ENCODE peak calls at places on chromosomes 12 and 14, in four cellular contexts. H, L, I and O are unnamed samples.

GRCh38 chr12:53991077-53991460 is 6.1 kb downstream of the HOXC10 start:
- DNase-seq in I (no peak), L (no peak), H (no peak), O (peak; percentile 88)

GRCh38 chr12:3792623-3793288 is 39.8 kb upstream of the CRACR2A start:
- DNase-seq in H (no peak), I (no peak), L (no peak), O (no peak)

GRCh38 chr12:78403681-78404080 is 460.9 kb upstream of the SYT1 start:
- DNase-seq in L (no peak), H (no peak), I (no peak), O (peak; percentile 84)

GRCh38 chr12:120228291-120229070 is 27.6 kb upstream of the RPLP0 start:
- DNase-seq in H (peak; percentile 61), L (peak; percentile 91), I (peak; percentile 90), O (peak; percentile 78)

GRCh38 chr12:80218925-80219714 is 119.8 kb downstream of the OTOGL start:
- DNase-seq in I (no peak), L (no peak), H (no peak), O (no peak)

GRCh38 chr14:68444449-68445168 is 348.3 kb downstream of the ZFP36L1 start:
- DNase-seq in I (peak; percentile 69), H (no peak), L (no peak), O (peak; percentile 70)

GRCh38 chr12:110543252-110543959 is 39.7 kb downstream of the PPTC7 start:
- DNase-seq in H (no peak), I (peak; percentile 91), L (peak; percentile 96), O (peak; percentile 98)

GRCh38 chr12:129532082-129532481 is 371.7 kb downstream of the TMEM132D start:
- DNase-seq in H (no peak), L (no peak), I (no peak), O (no peak)

GRCh38 chr12:13038491-13039161 is 5.6 kb upstream of the FAM234B start:
- DNase-seq in H (peak; percentile 47), I (no peak), L (no peak), O (peak; percentile 93)

GRCh38 chr12:129404556-129404955 is 499.3 kb downstream of the TMEM132D start:
- DNase-seq in H (no peak), L (no peak), I (no peak), O (no peak)

GRCh38 chr12:88334271-88334670 is 192.2 kb downstream of the TMTC3 start:
- DNase-seq in H (peak; percentile 7), L (no peak), I (peak; percentile 26), O (peak; percentile 81)

GRCh38 chr14:22419620-22420019 is 169.4 kb downstream of the DAD1 start:
- DNase-seq in I (no peak), L (no peak), H (no peak), O (no peak)

GRCh38 chr12:7667025-7667575 is 1.4 kb upstream of the APOBEC1 start:
- DNase-seq in I (no peak), L (no peak), H (no peak), O (peak; percentile 44)

GRCh38 chr12:1797991-1798733 is 22.2 kb upstream of the LRTM2 start:
- DNase-seq in L (peak; percentile 57), H (no peak), I (no peak), O (no peak)

GRCh38 chr14:94769413-94770250 is at the start of gene GSC:
- DNase-seq in H (no peak), I (peak; percentile 42), L (no peak), O (peak; percentile 38)

GRCh38 chr12:42482820-42483533 is 106.6 kb downstream of the PRICKLE1 start:
- DNase-seq in H (no peak), L (peak; percentile 65), I (peak; percentile 71), O (peak; percentile 55)

GRCh38 chr12:1836854-1837411 is 16.6 kb downstream of the LRTM2 start:
- DNase-seq in I (no peak), H (no peak), L (no peak), O (no peak)

GRCh38 chr14:77625360-77625759 is 8.9 kb upstream of the SPTLC2 start:
- DNase-seq in L (no peak), I (no peak), H (no peak), O (no peak)

GRCh38 chr12:127819066-127819465 is 447.9 kb upstream of the TMEM132C start:
- DNase-seq in L (no peak), I (no peak), H (no peak), O (peak; percentile 32)

GRCh38 chr12:90290980-90291975 is 582.6 kb upstream of the ATP2B1 start:
- DNase-seq in H (no peak), I (no peak), L (no peak), O (no peak)

GRCh38 chr14:69719501-69719951 is 47.4 kb upstream of the SRSF5 start:
- DNase-seq in H (peak; percentile 76), I (no peak), L (peak; percentile 86), O (peak; percentile 91)

GRCh38 chr12:85441740-85442139 is 161.7 kb downstream of the ALX1 start:
- DNase-seq in I (no peak), H (no peak), L (no peak), O (peak; percentile 9)
- TF ChIP-seq CTCF in I (no peak), H (peak; percentile 17), L (no peak), O (peak; percentile 24)

GRCh38 chr14:52977798-52978197 is 26.9 kb upstream of the FERMT2 start:
- DNase-seq in L (no peak), H (no peak), I (no peak), O (no peak)
- H3K4me3 ChIP-seq in L (no peak overlapping the region), H (no peak overlapping the region), I (no peak overlapping the region), O (no peak overlapping the region)

GRCh38 chr14:32434180-32434579 is 105.1 kb downstream of the AKAP6 start:
- DNase-seq in H (no peak), I (no peak), L (no peak), O (no peak)

GRCh38 chr14:32432813-32433538 is 103.9 kb downstream of the AKAP6 start:
- DNase-seq in I (no peak), H (no peak), L (no peak), O (no peak)

GRCh38 chr14:32435411-32435810 is 106.3 kb downstream of the AKAP6 start:
- DNase-seq in H (no peak), I (no peak), L (no peak), O (no peak)

GRCh38 chr14:32436993-32437392 is 107.9 kb downstream of the AKAP6 start:
- DNase-seq in L (no peak), H (no peak), I (no peak), O (no peak)

DNA sequence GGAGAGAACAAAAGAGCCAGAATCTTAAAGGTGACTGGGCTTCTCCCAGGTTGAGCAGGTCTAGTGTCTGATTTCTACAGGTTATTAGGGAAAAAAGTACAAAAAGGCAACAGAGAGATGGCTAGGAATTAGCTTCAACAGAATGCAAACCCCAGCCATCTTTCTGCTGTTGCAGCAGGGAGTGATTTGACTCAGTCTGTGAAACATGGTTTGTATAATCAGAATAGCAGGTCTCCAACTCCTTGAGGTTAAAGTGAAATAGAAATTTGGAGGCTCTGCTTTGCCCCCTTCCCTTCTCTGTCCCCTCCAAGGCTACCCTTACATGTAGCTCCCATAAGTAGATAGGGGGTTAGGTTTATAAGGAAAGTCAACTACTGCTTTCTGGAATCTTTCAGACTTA is 105.8 kb downstream of the AKAP6 start:
- DNase-seq in I (no peak), H (no peak), L (no peak), O (no peak)
- TF ChIP-seq CTCF in I (no peak), H (no peak), L (no peak), O (no peak)

DNA sequence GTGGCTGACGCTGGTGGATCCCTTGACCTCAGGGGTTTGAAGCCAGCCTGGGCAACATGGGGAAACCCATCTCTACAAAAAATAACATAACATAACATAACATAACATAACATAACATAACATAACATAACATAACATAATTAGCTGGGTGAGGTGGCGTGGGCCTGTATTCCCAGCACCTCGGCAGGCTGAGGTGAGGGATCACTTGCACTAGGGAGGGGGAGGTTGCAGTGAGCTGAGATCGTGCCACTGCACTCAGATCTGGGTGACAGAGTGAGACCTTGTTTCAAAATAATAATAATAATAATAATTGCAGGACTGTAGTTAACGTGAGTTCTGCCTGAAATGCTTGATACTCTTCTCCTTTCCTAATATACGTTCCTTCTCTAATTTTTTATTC is 1.3 kb downstream of the MAGOHB start:
- DNase-seq in H (no peak), L (no peak), I (no peak), O (no peak)
- H3K4me3 ChIP-seq in H (peak overlapping the region; percentile 95), L (no peak overlapping the region), I (peak overlapping the region; percentile 82), O (peak overlapping the region; percentile 64)

GRCh38 chr14:60064491-60065072 is 27.1 kb upstream of the PCNX4 start:
- DNase-seq in I (no peak), H (peak; percentile 3), L (no peak), O (peak; percentile 60)
- TF ChIP-seq CTCF in I (no peak), H (peak; percentile 67), L (peak; percentile 42), O (peak; percentile 64)